ENCODE peak calls at places on chromosomes 2 and 18, in nine cellular contexts. D, F, O, X, P, Z, R, Y and V are unnamed samples.
A peak's percentile ranks its signal among the peaks of the same experiment; 100 is the strongest.

GRCh38 chr2:27753744-27754588 is 17.6 kb upstream of the MRPL33 start:
- DNase-seq in D (peak; percentile 63), F (peak; percentile 93), O (peak; percentile 87), X (peak; percentile 83), P (peak; percentile 88), Z (peak; percentile 93), R (peak; percentile 87), Y (peak; percentile 91), V (peak; percentile 83)

GRCh38 chr2:159265171-159265576 is 21.3 kb downstream of the WDSUB1 start:
- DNase-seq in D (no peak), F (no peak), O (no peak), X (no peak), P (no peak), Z (no peak), R (peak; percentile 43), Y (no peak), V (no peak)

GRCh38 chr2:237154050-237154638 is 68.5 kb downstream of the COPS8 start:
- DNase-seq in D (peak; percentile 57), F (peak; percentile 73), O (peak; percentile 53), X (no peak), P (no peak), Z (peak; percentile 64), R (peak; percentile 60), Y (peak; percentile 84), V (no peak)

GRCh38 chr18:70273021-70273420 is 15.8 kb upstream of the SOCS6 start:
- DNase-seq in D (no peak), F (no peak), O (no peak), X (no peak), P (no peak), Z (no peak), R (peak; percentile 59), Y (no peak), V (no peak)

GRCh38 chr2:222802502-222803196 is 58.2 kb upstream of the ACSL3 start:
- DNase-seq in D (no peak), F (no peak), O (no peak), X (no peak), P (no peak), Z (no peak), R (no peak), Y (no peak), V (no peak)

GRCh38 chr2:43569921-43570320 is 25.9 kb downstream of the THADA start:
- DNase-seq in D (no peak), F (no peak), O (no peak), X (no peak), P (no peak), Z (no peak), R (no peak), Y (no peak), V (no peak)

GRCh38 chr2:160482673-160483072 is 10.9 kb downstream of the RBMS1 start:
- DNase-seq in D (peak; percentile 43), F (no peak), O (no peak), X (no peak), P (no peak), Z (no peak), R (no peak), Y (no peak), V (no peak)

GRCh38 chr2:173451137-173451536 is 96.5 kb downstream of the CDCA7 start:
- DNase-seq in D (peak; percentile 60), F (no peak), O (no peak), X (no peak), P (no peak), Z (no peak), R (no peak), Y (no peak), V (no peak)

DNA sequence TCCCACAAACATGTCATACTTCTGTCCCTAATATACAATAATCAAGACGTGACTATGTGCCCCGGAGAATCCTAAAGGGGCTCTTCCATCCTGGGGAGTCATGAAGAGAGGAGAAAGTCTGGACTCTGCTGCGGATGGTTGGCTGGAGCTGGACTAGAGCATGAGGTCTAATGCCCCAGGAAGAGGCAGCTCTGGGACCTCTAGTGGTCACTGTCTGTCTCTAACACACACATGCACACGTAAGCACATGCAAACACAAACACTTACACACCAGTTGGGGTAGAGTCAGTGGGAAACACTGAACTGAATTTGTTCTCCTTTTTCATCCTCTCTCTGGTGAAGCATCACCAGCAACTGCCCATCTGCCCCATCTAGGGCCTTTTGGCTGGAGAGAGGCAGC is 271.6 kb downstream of the TDRD15 start:
- DNase-seq in D (no peak), F (no peak), O (peak; percentile 32), X (no peak), P (no peak), Z (no peak), R (no peak), Y (no peak), V (no peak)
- TF ChIP-seq CTCF in D (no peak), F (peak; percentile 24), O (peak; percentile 35), X (no peak), P (no peak), Z (no peak), R (no peak), Y (no peak), V (no peak)

GRCh38 chr2:101821059-101821805 is 123.7 kb downstream of the MAP4K4 start:
- DNase-seq in D (no peak), F (no peak), O (no peak), X (no peak), P (no peak), Z (no peak), R (no peak), Y (no peak), V (no peak)
- TF ChIP-seq CTCF in D (no peak), F (no peak), O (no peak), X (no peak), P (no peak), Z (no peak), R (no peak), Y (no peak), V (no peak)

GRCh38 chr2:115739574-115739973 is 1297.1 kb downstream of the DPP10 start:
- DNase-seq in D (no peak), F (no peak), O (peak; percentile 7), X (no peak), P (no peak), Z (peak; percentile 21), R (no peak), Y (no peak), V (no peak)
- TF ChIP-seq CTCF in D (no peak), F (no peak), O (peak; percentile 22), X (no peak), P (no peak), Z (peak; percentile 24), R (no peak), Y (no peak), V (no peak)

DNA sequence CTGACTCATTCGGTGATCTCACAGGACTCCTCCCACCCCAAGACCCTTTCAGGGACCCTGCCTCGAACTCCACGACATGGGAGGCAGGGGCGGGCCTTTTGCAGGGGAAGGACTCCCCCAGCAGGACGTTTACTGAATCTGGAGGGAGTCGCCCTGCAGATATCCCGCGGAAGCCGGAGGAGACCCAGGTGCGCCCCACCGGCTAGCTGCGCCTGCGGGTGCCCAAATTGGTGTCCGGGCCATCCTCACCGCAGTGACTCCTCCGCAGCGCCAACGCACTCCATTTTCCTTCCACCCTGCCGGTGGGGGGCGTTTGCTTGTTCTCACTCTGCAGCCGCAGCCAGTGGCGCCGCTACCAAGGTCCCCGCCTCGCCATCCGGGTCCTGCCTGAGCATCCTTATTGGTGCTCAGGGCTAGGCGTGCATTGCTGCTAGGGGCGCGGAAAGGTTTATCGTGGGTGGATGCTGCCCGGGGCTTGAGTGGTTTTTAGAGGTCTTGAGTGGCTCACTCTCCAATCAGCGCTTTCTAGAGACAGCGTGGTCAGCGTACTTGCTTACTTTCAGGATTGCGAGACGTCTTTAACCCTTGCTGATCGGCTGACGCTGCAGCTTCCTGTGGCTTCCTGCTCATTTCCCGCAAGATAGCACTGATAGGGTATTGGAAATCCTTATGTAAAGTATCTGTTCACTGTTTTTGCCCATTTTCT is 81.4 kb downstream of the BIN1 start:
- DNase-seq in D (peak; percentile 80), F (peak; percentile 42), O (peak; percentile 83), X (peak; percentile 88), P (peak; percentile 83), Z (peak; percentile 83), R (peak; percentile 70), Y (peak; percentile 87), V (peak; percentile 87)
- TF ChIP-seq CTCF in D (peak; percentile 35), F (no peak), O (peak; percentile 48), X (no peak), P (peak; percentile 30), Z (peak; percentile 30), R (peak; percentile 24), Y (peak; percentile 33), V (no peak)